ENCODE peak calls at places on chromosome 19, in ten cellular contexts. X is hepatocyte, W is heart right ventricle, H is fibroblast of mammary gland, Q is K562, U is neural crest cell, E is RWPE1, Z is OCI-LY7, F is pancreas, S is tibial artery. A is an unnamed sample.

GRCh38 chr19:10812902-10813404 is 23.1 kb downstream of the TMED1 start:
- DNase-seq in X (peak), W (no peak), H (peak), Q (peak), U (no peak), E (peak), Z (no peak), F (no peak), S (peak), A (peak)

GRCh38 chr19:16143399-16144215 is at the start of gene HSH2D:
- DNase-seq in X (peak), W (peak), H (no peak), Q (no peak), U (no peak), E (peak), Z (peak), F (peak), S (no peak), A (no peak)

GRCh38 chr19:54164369-54165068 is 5.0 kb upstream of the LENG1 start:
- DNase-seq in X (peak), W (peak), H (no peak), Q (peak), U (peak), E (peak), Z (no peak), F (peak), S (no peak), A (peak)

GRCh38 chr19:17541184-17541759 is 14.2 kb upstream of the COLGALT1 start:
- DNase-seq in X (no peak), W (no peak), H (no peak), Q (no peak), U (no peak), E (no peak), Z (no peak), F (no peak), S (no peak), A (no peak)

GRCh38 chr19:34508540-34508939 is 27.0 kb downstream of the WTIP start:
- DNase-seq in X (peak), W (no peak), H (no peak), Q (peak), U (no peak), E (no peak), Z (no peak), F (no peak), S (no peak), A (no peak)

GRCh38 chr19:33580645-33581037 is 41.1 kb upstream of the CHST8 start:
- DNase-seq in X (no peak), W (no peak), H (no peak), Q (no peak), U (peak), E (no peak), Z (no peak), F (no peak), S (no peak), A (no peak)

GRCh38 chr19:41637484-41637883 is 10.6 kb upstream of the CEACAM4 start:
- DNase-seq in X (no peak), W (no peak), H (no peak), Q (no peak), U (no peak), E (no peak), Z (no peak), F (no peak), S (no peak), A (no peak)

GRCh38 chr19:56972291-56972914 is 131.9 kb upstream of the PEG3 start:
- DNase-seq in X (no peak), W (no peak), H (no peak), Q (no peak), U (no peak), E (no peak), Z (no peak), F (no peak), S (no peak), A (no peak)

GRCh38 chr19:46728693-46729339 is 11.9 kb upstream of the PRKD2 start:
- DNase-seq in X (peak), W (peak), H (peak), Q (peak), U (peak), E (peak), Z (peak), F (peak), S (no peak), A (peak)

GRCh38 chr19:6801397-6802086 is 29.0 kb downstream of the VAV1 start:
- DNase-seq in X (no peak), W (peak), H (no peak), Q (peak), U (no peak), E (peak), Z (peak), F (peak), S (peak), A (peak)

GRCh38 chr19:39518975-39519374 is 4.0 kb downstream of the SELENOV start:
- DNase-seq in X (no peak), W (no peak), H (no peak), Q (peak), U (no peak), E (no peak), Z (no peak), F (no peak), S (no peak), A (no peak)

GRCh38 chr19:50898018-50898417 is 13.2 kb downstream of the KLK4 start:
- DNase-seq in X (no peak), W (no peak), H (no peak), Q (no peak), U (no peak), E (no peak), Z (no peak), F (no peak), S (peak), A (no peak)

GRCh38 chr19:1013218-1013617 is 7.7 kb downstream of the TMEM259 start:
- DNase-seq in X (no peak), W (no peak), H (no peak), Q (no peak), U (no peak), E (no peak), Z (no peak), F (peak), S (no peak), A (no peak)
- TF ChIP-seq CTCF in X (no peak), W (no peak), H (no peak), Q (no peak), U (no peak), E (no peak), Z (no peak), F (no peak), S (no peak), A (no peak)

DNA sequence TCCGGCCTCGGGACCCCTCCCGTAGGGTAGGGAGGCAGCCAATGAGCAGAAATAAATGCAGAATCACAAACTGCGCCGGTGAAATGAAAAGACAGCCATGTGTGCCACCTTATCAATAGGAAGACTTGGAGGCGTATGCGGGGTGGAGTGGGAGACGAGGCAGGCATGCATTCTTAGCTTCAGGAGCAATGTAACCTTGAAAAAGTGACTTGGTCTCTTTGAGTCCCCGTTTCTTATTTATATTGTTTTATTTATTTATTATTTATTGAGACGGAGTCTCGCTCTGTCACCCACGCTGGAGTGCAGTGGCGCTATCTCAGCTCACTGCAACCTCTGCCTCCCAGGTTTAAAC is 16.0 kb downstream of the SSC5D start:
- DNase-seq in X (no peak), W (no peak), H (no peak), Q (no peak), U (no peak), E (no peak), Z (no peak), F (no peak), S (no peak), A (no peak)
- TF ChIP-seq CTCF in X (no peak), W (peak), H (no peak), Q (no peak), U (no peak), E (peak), Z (no peak), F (no peak), S (no peak), A (no peak)

GRCh38 chr19:13036366-13036976 is 41.2 kb downstream of the NFIX start:
- DNase-seq in X (peak), W (no peak), H (peak), Q (peak), U (no peak), E (peak), Z (no peak), F (no peak), S (peak), A (peak)
- TF ChIP-seq CTCF in X (peak), W (peak), H (peak), Q (peak), U (no peak), E (no peak), Z (no peak), F (no peak), S (no peak), A (no peak)

GRCh38 chr19:19032420-19033175 is 719 bp downstream of the SUGP2 start:
- DNase-seq in X (peak), W (peak), H (peak), Q (peak), U (peak), E (peak), Z (peak), F (peak), S (peak), A (peak)
- TF ChIP-seq CTCF in X (no peak), W (no peak), H (no peak), Q (peak), U (no peak), E (no peak), Z (peak), F (no peak), S (no peak), A (no peak)

GRCh38 chr19:19217110-19217509 is 5.4 kb downstream of the NCAN start:
- DNase-seq in X (no peak), W (no peak), H (peak), Q (peak), U (no peak), E (no peak), Z (peak), F (no peak), S (no peak), A (peak)
- TF ChIP-seq CTCF in X (no peak), W (no peak), H (peak), Q (peak), U (peak), E (no peak), Z (peak), F (no peak), S (no peak), A (peak)

GRCh38 chr19:52923782-52924593 is 760 bp upstream of the ZNF888 start:
- DNase-seq in X (peak), W (peak), H (peak), Q (peak), U (no peak), E (no peak), Z (no peak), F (peak), S (peak), A (peak)

GRCh38 chr19:52917531-52917930 is 5.7 kb downstream of the ZNF888 start:
- DNase-seq in X (no peak), W (no peak), H (no peak), Q (no peak), U (no peak), E (no peak), Z (no peak), F (no peak), S (peak), A (no peak)

DNA sequence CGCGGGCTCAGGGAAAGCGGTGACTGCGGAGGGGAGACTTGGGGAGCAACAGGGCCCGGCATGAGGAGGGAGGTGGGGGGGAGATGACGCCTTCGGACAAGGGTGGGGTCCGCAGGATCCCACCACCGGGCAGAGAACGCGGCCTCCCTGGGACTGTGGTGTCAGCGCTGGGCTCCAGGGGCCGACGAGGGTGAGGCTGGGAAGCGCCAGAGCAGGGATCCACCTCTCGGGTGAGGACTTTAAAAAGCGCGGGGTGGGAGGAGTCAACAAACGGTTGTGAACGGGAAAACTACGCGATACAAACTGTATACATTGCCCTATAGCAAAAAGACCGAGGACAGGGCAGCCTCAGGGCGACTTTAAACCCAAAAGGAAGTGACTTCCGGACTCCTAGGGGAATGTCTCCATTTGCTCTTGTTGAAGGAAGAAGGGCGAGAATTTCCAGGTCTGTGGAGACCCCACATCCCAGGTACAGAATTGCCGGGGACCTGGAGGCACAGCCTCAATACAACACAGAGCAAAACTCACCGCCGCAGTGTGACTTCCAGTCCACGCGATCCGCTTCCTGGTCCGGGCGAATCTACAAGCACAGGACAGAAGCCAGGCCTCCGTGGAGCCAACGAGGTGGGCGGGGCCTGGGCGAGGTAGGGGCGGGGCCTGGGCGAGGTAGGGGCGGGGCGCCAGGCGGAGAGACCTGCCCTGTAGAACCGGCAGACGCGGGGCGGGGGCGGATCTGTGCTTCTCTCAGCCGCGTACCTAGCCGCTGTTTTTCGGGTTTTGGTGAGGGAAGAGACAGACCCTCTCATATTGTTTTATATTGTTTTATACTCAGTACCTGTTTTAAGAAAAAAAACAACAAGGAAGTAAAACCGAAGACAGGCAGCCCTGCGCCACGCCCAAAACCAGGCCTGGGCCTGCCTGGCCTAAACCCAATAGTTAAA is at the start of gene ZNF888:
- DNase-seq in X (peak), W (peak), H (peak), Q (peak), U (peak), E (peak), Z (peak), F (peak), S (peak), A (peak)
- TF ChIP-seq CTCF in X (no peak), W (no peak), H (no peak), Q (no peak), U (no peak), E (no peak), Z (no peak), F (no peak), S (no peak), A (no peak)

A was measured in choroid plexus epithelial cell.